ENCODE peak calls at places on chromosome 15, in five cellular contexts. W, J, U, I and F are unnamed samples.

GRCh38 chr15:59616390-59616789 is 4.8 kb downstream of the GCNT3 start:
- DNase-seq in W (no peak), J (no peak), U (no peak), I (no peak), F (no peak)

GRCh38 chr15:66673410-66674322 is 28.4 kb upstream of the SMAD6 start:
- DNase-seq in W (no peak), J (peak; percentile 43), U (peak; percentile 60), I (peak; percentile 88), F (peak; percentile 80)

GRCh38 chr15:74383695-74384565 is 16.5 kb upstream of the CYP11A1 start:
- DNase-seq in W (peak; percentile 93), J (no peak), U (peak; percentile 57), I (no peak), F (no peak)

GRCh38 chr15:94266000-94266399 is 34.6 kb downstream of the MCTP2 start:
- DNase-seq in W (no peak), J (no peak), U (no peak), I (no peak), F (no peak)

GRCh38 chr15:93033434-93034045 is 55.5 kb downstream of the RGMA start:
- DNase-seq in W (no peak), J (no peak), U (no peak), I (no peak), F (no peak)

GRCh38 chr15:96234109-96234892 is 96.2 kb upstream of the NR2F2 start:
- DNase-seq in W (peak; percentile 58), J (no peak), U (no peak), I (no peak), F (no peak)

GRCh38 chr15:49279481-49280186 is 109.6 kb downstream of the GALK2 start:
- DNase-seq in W (no peak), J (no peak), U (no peak), I (no peak), F (no peak)

GRCh38 chr15:74205593-74205969 is 3.0 kb upstream of the STRA6 start:
- DNase-seq in W (no peak), J (no peak), U (no peak), I (no peak), F (no peak)

GRCh38 chr15:73681856-73682596 is 2.2 kb upstream of the CD276 start:
- DNase-seq in W (no peak), J (no peak), U (no peak), I (no peak), F (no peak)

GRCh38 chr15:90665288-90666134 is 51.6 kb upstream of the BLM start:
- DNase-seq in W (peak; percentile 74), J (no peak), U (peak; percentile 41), I (peak; percentile 82), F (no peak)

GRCh38 chr15:56495050-56495449 is 30.1 kb upstream of the MNS1 start:
- DNase-seq in W (no peak), J (no peak), U (no peak), I (no peak), F (no peak)

GRCh38 chr15:52994290-52994689 is 204.2 kb upstream of the ONECUT1 start:
- DNase-seq in W (no peak), J (no peak), U (no peak), I (no peak), F (no peak)

GRCh38 chr15:40277472-40277871 is 5.4 kb downstream of the ANKRD63 start:
- DNase-seq in W (no peak), J (no peak), U (no peak), I (no peak), F (no peak)

GRCh38 chr15:25805006-25805405 is 58.1 kb downstream of the ATP10A start:
- DNase-seq in W (no peak), J (no peak), U (no peak), I (no peak), F (no peak)

GRCh38 chr15:38702178-38702912 is 137.7 kb upstream of the RASGRP1 start:
- DNase-seq in W (no peak), J (no peak), U (no peak), I (no peak), F (no peak)

GRCh38 chr15:70589221-70589620 is 174.1 kb downstream of the UACA start:
- DNase-seq in W (no peak), J (no peak), U (no peak), I (no peak), F (no peak)

DNA sequence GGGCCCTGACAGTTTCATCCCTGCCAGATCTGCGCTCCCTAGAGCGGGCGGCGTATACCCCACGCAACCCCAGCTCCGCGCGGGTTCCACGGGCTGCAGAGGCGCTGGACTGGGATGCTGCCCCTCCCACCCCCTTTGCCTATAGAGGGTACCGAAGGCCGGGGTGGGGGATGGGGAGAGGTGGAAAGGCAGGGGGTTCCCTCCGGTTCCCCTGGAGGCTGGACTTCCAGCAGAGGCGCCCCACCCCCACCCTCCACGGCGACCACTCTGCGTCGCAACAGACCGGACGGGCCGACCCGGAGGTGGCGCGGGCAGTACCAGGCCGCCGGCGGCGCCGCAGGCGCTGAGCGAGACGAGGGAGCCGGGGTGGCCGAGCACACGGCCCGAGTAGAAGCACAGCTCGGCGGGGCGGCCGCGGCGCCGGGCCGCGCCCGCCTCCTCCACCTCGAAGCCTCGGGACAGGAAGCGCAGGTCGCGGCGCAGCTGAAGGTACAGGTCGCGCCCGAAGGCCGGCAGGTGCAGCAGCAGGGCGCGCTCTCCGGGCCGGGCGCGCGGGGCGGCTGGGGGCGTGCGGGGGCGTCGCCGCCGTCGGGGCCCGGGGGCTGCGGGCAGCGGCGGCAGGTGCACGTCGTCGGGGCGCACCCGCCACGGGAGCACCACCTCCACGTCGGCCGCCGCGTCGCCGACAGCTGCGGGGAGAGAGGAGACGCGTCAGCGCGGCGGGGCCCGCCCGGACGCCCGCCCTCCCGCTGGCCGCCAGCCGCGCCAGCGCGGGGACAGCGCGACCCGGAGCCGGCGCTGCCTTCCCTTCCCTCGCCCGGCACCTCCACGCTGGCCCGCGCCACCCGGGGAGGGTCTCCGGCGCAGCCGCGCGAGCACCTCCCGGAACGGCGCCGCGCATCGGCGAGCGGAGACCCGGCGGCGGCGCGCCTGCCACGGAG is 784 bp downstream of the ADAMTS17 start:
- DNase-seq in W (no peak), J (no peak), U (no peak), I (no peak), F (no peak)
- TF ChIP-seq ZNF274 in W (no peak), J (no peak), U (no peak), I (no peak), F (no peak)

DNA sequence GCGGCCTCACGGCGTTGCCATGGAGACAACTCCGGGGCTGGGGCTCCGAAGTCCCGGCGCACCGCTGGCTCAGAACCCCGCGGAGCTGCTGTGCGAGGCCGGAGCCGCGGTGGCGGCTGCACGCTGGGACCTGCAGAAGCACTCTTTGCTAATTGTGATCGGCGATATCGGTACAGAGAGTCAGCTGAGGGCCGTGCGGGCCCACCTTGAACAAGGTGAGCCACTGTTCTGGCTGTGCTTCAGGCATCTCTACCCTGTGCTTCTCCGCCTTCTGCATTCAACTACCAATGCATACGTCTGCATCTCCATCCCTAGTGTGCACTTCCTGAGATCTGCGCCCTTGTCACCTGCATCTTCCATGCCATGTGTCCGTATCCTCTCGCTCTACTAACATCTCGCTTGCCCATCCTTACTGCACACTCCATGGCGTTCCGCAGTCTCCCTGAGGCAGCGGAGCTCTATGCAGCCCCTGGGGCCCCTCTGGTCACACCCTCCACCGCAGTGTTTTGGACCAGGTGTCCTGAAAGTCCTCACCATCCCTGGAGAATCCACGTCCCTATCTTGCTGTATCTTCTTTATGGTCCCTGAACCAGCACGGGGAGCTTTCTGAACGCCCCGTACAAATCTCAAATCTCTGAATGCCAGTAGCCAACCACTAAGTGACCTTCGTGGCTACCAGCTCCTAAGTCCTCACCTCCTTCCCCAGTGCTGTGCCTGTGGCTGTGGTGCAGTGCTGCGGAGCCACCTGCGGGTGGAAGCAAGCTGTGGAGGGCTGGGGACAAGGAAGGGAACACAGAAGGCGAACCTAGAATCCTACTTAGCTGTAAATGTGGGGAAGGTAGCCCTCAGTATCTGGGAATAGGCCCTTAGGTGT is 6.2 kb upstream of the MAP1A start:
- DNase-seq in W (no peak), J (no peak), U (peak; percentile 37), I (no peak), F (no peak)
- H3K9ac ChIP-seq in W (no peak overlapping the region), J (peak overlapping the region; percentile 16), U (peak overlapping the region; percentile 47), I (no peak overlapping the region), F (peak overlapping the region; percentile 33)

DNA sequence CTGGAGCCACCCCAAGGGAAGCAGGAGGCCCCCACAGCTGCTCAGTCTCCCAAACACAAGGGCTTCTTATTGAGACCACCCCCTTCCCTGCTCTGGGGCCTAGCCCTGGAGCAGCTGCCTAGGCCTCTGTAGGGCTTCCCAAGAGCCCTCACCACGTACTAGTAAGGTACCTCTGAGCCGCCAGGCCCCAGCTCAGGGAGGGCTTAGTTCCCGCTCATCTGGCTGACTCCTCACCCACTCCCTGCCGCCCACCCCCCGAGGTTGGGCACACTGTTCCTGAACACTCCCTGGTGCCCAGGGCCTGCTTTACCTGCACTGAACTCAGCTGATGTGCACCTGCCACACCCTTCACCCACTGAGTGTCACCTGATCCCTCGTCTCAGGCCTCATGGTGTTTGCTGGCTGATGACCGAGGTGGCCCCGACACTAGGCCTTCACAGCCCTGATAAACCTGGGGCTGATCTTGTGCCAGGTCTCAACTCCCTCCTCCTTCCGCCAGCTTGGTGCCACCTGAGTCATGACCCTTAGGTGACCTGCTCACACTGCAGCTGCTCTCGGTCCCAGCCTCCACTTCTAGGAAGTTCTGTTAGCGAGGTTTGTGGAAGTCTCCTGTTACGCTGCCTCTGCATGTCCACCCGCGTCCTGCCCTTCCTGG is 18.0 kb upstream of the SPTBN5 start:
- DNase-seq in W (no peak), J (no peak), U (no peak), I (no peak), F (no peak)
- TF ChIP-seq ZNF274 in W (no peak), J (no peak), U (no peak), I (no peak), F (no peak)

DNA sequence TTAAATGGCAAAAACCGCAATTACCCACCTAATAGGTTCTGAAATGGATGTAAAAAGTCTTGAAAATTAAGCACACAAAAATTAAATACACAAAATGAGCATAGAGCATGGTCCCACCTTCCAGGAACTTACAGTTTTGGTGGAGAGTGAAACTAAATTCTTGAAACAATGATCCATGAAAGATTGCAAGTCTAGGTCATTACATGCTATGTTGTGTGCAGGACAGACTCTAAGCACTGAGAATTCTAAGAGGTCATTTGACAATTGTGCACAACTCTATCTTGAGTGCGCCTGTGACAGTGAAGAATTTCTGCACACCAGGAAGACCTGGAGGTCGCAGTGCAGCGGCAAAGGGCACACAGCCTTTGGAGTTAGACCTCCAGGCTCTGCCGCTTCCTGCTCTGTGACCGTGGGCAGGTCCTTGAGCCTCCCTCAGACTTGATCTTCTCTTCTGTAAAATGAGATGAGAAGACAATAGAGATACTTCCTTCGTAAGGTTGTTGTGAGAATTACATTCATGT is 153.3 kb upstream of the TPM1 start:
- DNase-seq in W (no peak), J (no peak), U (no peak), I (no peak), F (no peak)
- H3K9ac ChIP-seq in W (no peak overlapping the region), J (no peak overlapping the region), U (no peak overlapping the region), I (no peak overlapping the region), F (no peak overlapping the region)

DNA sequence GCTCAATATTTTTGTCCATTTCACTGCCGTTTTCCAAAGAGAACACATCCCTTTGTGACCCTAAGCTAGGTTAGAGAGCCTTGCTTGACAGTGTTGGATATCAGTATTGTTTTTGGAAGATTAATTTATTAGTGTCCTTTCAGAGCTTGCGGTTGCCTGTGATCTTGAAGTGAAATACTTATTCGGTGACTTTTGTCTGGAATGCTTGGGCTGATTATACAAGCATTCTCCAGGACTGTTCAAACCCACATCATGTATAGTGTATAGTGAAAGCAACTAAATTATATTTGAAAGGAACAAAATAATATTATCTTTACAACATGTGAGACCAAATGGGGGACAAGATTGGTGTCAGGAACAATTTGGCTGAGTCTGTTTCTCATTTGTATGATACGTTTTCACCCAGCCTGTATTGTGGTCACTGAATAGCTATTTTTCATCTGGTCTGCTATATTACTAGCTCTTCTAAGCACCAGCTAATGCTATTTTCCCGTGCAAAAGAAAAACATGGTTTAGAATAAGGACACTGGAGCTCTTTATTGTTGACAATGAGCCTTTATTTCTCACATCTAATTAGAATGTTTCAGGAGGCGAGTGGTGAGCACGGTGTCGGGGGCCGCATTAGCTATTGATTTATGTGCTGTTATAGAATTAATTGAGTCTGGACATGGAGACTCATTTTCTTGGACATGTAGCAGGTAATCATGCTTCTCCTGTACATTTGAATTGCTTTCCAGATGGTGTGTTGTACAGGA is 158.1 kb downstream of the APBA2 start:
- DNase-seq in W (no peak), J (no peak), U (no peak), I (no peak), F (no peak)
- TF ChIP-seq ZNF274 in W (no peak), J (no peak), U (no peak), I (no peak), F (no peak)